ENCODE peak calls at places on chromosome 9, in four cellular contexts. Z is fibroblast of lung, V is right lobe of liver, J is pancreas. U is an unnamed sample.

GRCh38 chr9:90880669-90881068 is 79.0 kb downstream of the SYK start:
- DNase-seq in Z (no peak), V (no peak), J (no peak), U (no peak)

GRCh38 chr9:132242621-132243155 is 80.8 kb downstream of the NTNG2 start:
- DNase-seq in Z (no peak), V (no peak), J (peak; percentile 67), U (no peak)

GRCh38 chr9:93081931-93082330 is 14.1 kb upstream of the CARD19 start:
- DNase-seq in Z (peak; percentile 92), V (no peak), J (no peak), U (peak; percentile 26)

GRCh38 chr9:13934411-13934810 is 379.5 kb downstream of the NFIB start:
- DNase-seq in Z (no peak), V (no peak), J (no peak), U (no peak)

GRCh38 chr9:136626740-136627642 is 35.7 kb upstream of the EGFL7 start:
- DNase-seq in Z (no peak), V (peak; percentile 92), J (peak; percentile 90), U (no peak)

GRCh38 chr9:129612815-129613519 is 7.9 kb downstream of the C9orf50 start:
- DNase-seq in Z (no peak), V (no peak), J (no peak), U (no peak)

GRCh38 chr9:124531115-124531514 is 23.9 kb upstream of the NR5A1 start:
- DNase-seq in Z (no peak), V (no peak), J (no peak), U (no peak)

GRCh38 chr9:71929791-71930440 is 18.5 kb downstream of the C9orf85 start:
- DNase-seq in Z (peak; percentile 78), V (no peak), J (no peak), U (no peak)

GRCh38 chr9:137582286-137582860 is 3.6 kb upstream of the DPH7 start:
- DNase-seq in Z (no peak), V (no peak), J (no peak), U (peak; percentile 36)

GRCh38 chr9:128160603-128160987 is 530 bp downstream of the BBLN start:
- DNase-seq in Z (peak; percentile 29), V (no peak), J (no peak), U (peak; percentile 70)

GRCh38 chr9:81317223-81317622 is 372.1 kb downstream of the TLE1 start:
- DNase-seq in Z (no peak), V (no peak), J (no peak), U (no peak)

GRCh38 chr9:103802068-103802467 is 292.0 kb upstream of the SMC2 start:
- DNase-seq in Z (peak; percentile 5), V (no peak), J (no peak), U (no peak)

GRCh38 chr9:35679766-35680330 is 6.1 kb downstream of the CA9 start:
- DNase-seq in Z (peak; percentile 47), V (no peak), J (no peak), U (no peak)

GRCh38 chr9:4090491-4090890 is 209.4 kb downstream of the GLIS3 start:
- DNase-seq in Z (no peak), V (no peak), J (no peak), U (no peak)

GRCh38 chr9:3521961-3522360 is 3.8 kb downstream of the RFX3 start:
- DNase-seq in Z (no peak), V (no peak), J (no peak), U (no peak)

GRCh38 chr9:74285075-74285474 is 212.1 kb upstream of the RORB start:
- DNase-seq in Z (peak; percentile 38), V (no peak), J (no peak), U (no peak)

GRCh38 chr9:33524431-33524947 is 438 bp downstream of the ANKRD18B start:
- DNase-seq in Z (no peak), V (no peak), J (peak; percentile 69), U (peak; percentile 20)

GRCh38 chr9:113682297-113682771 is 193.8 kb upstream of the ZNF618 start:
- DNase-seq in Z (peak; percentile 68), V (peak; percentile 73), J (peak; percentile 81), U (peak; percentile 62)

GRCh38 chr9:97504381-97505216 is 3.1 kb downstream of the TMOD1 start:
- DNase-seq in Z (peak; percentile 34), V (no peak), J (no peak), U (no peak)

GRCh38 chr9:104700306-104700705 is 6.0 kb downstream of the OR13D1 start:
- DNase-seq in Z (no peak), V (no peak), J (no peak), U (no peak)

GRCh38 chr9:136285501-136286358 is 18.2 kb downstream of the CCDC187 start:
- DNase-seq in Z (no peak), V (no peak), J (peak; percentile 59), U (no peak)

GRCh38 chr9:135480071-135480941 is 724 bp downstream of the PPP1R26 start:
- DNase-seq in Z (peak; percentile 35), V (peak; percentile 63), J (peak; percentile 84), U (no peak)

GRCh38 chr9:127778280-127779135 is at the start of gene SH2D3C:
- DNase-seq in Z (no peak), V (peak; percentile 64), J (peak; percentile 60), U (peak; percentile 73)

GRCh38 chr9:86792136-86792535 is 155.2 kb downstream of the GAS1 start:
- DNase-seq in Z (peak; percentile 31), V (no peak), J (no peak), U (no peak)

GRCh38 chr9:129496187-129497063 is 124.5 kb downstream of the C9orf50 start:
- DNase-seq in Z (peak; percentile 96), V (peak; percentile 92), J (peak; percentile 98), U (peak; percentile 89)

U was measured in activated CD4-positive, alpha-beta memory T cell treated with anti-CD3 and anti-CD28 coated beads for 36 hours.